ENCODE peak calls at places on chromosome 7, in eight cellular contexts. E is AG04449, I is WERI-Rb-1, A is fibroblast of villous mesenchyme, O is Calu3, S is GM13977, M is psoas muscle, L is neural progenitor cell. X is an unnamed sample.

GRCh38 chr7:130070900-130071622 is 727 bp downstream of the KLHDC10 start:
- DNase-seq in E (no peak), I (no peak), A (peak; percentile 29), O (no peak), S (peak; percentile 16), M (no peak), L (peak; percentile 29), X (no peak)

GRCh38 chr7:14021069-14021468 is 31.6 kb upstream of the ETV1 start:
- DNase-seq in E (peak; percentile 2), I (no peak), A (no peak), O (peak; percentile 37), S (no peak), M (no peak), L (no peak), X (no peak)

GRCh38 chr7:140638311-140638791 is 2.3 kb downstream of the DENND2A start:
- DNase-seq in E (no peak), I (peak; percentile 30), A (peak; percentile 91), O (no peak), S (no peak), M (peak; percentile 54), L (peak; percentile 63), X (peak; percentile 75)

GRCh38 chr7:131471605-131472004 is 84.8 kb downstream of the PODXL start:
- DNase-seq in E (no peak), I (no peak), A (no peak), O (no peak), S (no peak), M (peak; percentile 19), L (no peak), X (no peak)

GRCh38 chr7:158956805-158957506 is 100.6 kb downstream of the DYNC2I1 start:
- DNase-seq in E (no peak), I (no peak), A (no peak), O (no peak), S (no peak), M (no peak), L (no peak), X (no peak)

GRCh38 chr7:12291870-12292269 is 80.8 kb downstream of the TMEM106B start:
- DNase-seq in E (no peak), I (no peak), A (peak; percentile 14), O (no peak), S (no peak), M (no peak), L (no peak), X (no peak)

GRCh38 chr7:102140952-102141370 is 145.7 kb upstream of the SH2B2 start:
- DNase-seq in E (no peak), I (no peak), A (no peak), O (no peak), S (no peak), M (no peak), L (no peak), X (no peak)

GRCh38 chr7:158141806-158142518 is 445.7 kb downstream of the PTPRN2 start:
- DNase-seq in E (no peak), I (no peak), A (no peak), O (no peak), S (no peak), M (no peak), L (no peak), X (no peak)

GRCh38 chr7:26090927-26091519 is 61.0 kb upstream of the NFE2L3 start:
- DNase-seq in E (peak; percentile 26), I (no peak), A (peak; percentile 77), O (peak; percentile 27), S (peak; percentile 48), M (no peak), L (peak; percentile 84), X (peak; percentile 41)

GRCh38 chr7:3092468-3092867 is 48.8 kb upstream of the CARD11 start:
- DNase-seq in E (no peak), I (no peak), A (no peak), O (no peak), S (peak; percentile 73), M (peak; percentile 59), L (no peak), X (no peak)

GRCh38 chr7:72345208-72345727 is 66.9 kb downstream of the CALN1 start:
- DNase-seq in E (no peak), I (no peak), A (no peak), O (no peak), S (no peak), M (no peak), L (no peak), X (no peak)

GRCh38 chr7:12647364-12648219 is 39.8 kb upstream of the ARL4A start:
- DNase-seq in E (no peak), I (no peak), A (peak; percentile 79), O (peak; percentile 81), S (no peak), M (no peak), L (no peak), X (no peak)

GRCh38 chr7:139471740-139472353 is 11.6 kb downstream of the KLRG2 start:
- DNase-seq in E (no peak), I (peak; percentile 66), A (peak; percentile 41), O (no peak), S (no peak), M (no peak), L (peak; percentile 71), X (no peak)

GRCh38 chr7:52719677-52720076 is 315.8 kb upstream of the POM121L12 start:
- DNase-seq in E (no peak), I (no peak), A (no peak), O (no peak), S (no peak), M (no peak), L (no peak), X (no peak)

GRCh38 chr7:39592586-39592985 is 26.4 kb downstream of the YAE1 start:
- DNase-seq in E (no peak), I (no peak), A (peak; percentile 72), O (no peak), S (no peak), M (no peak), L (no peak), X (no peak)

GRCh38 chr7:102967798-102968197 is 55.0 kb downstream of the LRRC17 start:
- DNase-seq in E (peak; percentile 23), I (no peak), A (peak; percentile 73), O (no peak), S (no peak), M (no peak), L (no peak), X (no peak)

GRCh38 chr7:71005109-71005508 is 126.8 kb upstream of the GALNT17 start:
- DNase-seq in E (no peak), I (no peak), A (no peak), O (no peak), S (no peak), M (no peak), L (no peak), X (no peak)

GRCh38 chr7:157573244-157573643 is 236.4 kb downstream of the DNAJB6 start:
- DNase-seq in E (no peak), I (no peak), A (no peak), O (no peak), S (no peak), M (no peak), L (no peak), X (no peak)

GRCh38 chr7:155183655-155184054 is 113.5 kb downstream of the HTR5A start:
- DNase-seq in E (no peak), I (no peak), A (no peak), O (no peak), S (no peak), M (no peak), L (no peak), X (no peak)

GRCh38 chr7:23098460-23098859 is 7.1 kb upstream of the KLHL7 start:
- DNase-seq in E (no peak), I (no peak), A (no peak), O (no peak), S (no peak), M (no peak), L (no peak), X (no peak)

GRCh38 chr7:23098029-23098428 is 7.6 kb upstream of the KLHL7 start:
- DNase-seq in E (no peak), I (no peak), A (no peak), O (no peak), S (no peak), M (no peak), L (no peak), X (no peak)

GRCh38 chr7:23105086-23105643 is 420 bp upstream of the KLHL7 start:
- DNase-seq in E (no peak), I (no peak), A (no peak), O (no peak), S (peak; percentile 23), M (no peak), L (no peak), X (no peak)

GRCh38 chr7:23105644-23106490 is at the start of gene KLHL7:
- DNase-seq in E (no peak), I (peak; percentile 96), A (peak; percentile 92), O (peak; percentile 99), S (peak; percentile 91), M (peak; percentile 98), L (peak; percentile 98), X (peak; percentile 69)

GRCh38 chr7:23100697-23101096 is 4.9 kb upstream of the KLHL7 start:
- DNase-seq in E (no peak), I (peak; percentile 52), A (no peak), O (no peak), S (no peak), M (no peak), L (peak; percentile 48), X (no peak)
- TF ChIP-seq CTCF in E (no peak), I (peak; percentile 73), A (no peak), O (no peak), S (no peak), M (no peak), L (peak; percentile 48), X (no peak)

GRCh38 chr7:93861325-93861949 is 29.1 kb downstream of the TFPI2 start:
- DNase-seq in E (no peak), I (no peak), A (no peak), O (no peak), S (no peak), M (no peak), L (no peak), X (no peak)
- TF ChIP-seq CTCF in E (no peak), I (no peak), A (peak; percentile 29), O (no peak), S (no peak), M (peak; percentile 18), L (peak; percentile 48), X (no peak)

GRCh38 chr7:1045038-1045726 is 836 bp downstream of the GPR146 start:
- DNase-seq in E (no peak), I (no peak), A (no peak), O (no peak), S (no peak), M (no peak), L (no peak), X (no peak)
- TF ChIP-seq CTCF in E (no peak), I (no peak), A (no peak), O (no peak), S (no peak), M (no peak), L (no peak), X (no peak)

DNA sequence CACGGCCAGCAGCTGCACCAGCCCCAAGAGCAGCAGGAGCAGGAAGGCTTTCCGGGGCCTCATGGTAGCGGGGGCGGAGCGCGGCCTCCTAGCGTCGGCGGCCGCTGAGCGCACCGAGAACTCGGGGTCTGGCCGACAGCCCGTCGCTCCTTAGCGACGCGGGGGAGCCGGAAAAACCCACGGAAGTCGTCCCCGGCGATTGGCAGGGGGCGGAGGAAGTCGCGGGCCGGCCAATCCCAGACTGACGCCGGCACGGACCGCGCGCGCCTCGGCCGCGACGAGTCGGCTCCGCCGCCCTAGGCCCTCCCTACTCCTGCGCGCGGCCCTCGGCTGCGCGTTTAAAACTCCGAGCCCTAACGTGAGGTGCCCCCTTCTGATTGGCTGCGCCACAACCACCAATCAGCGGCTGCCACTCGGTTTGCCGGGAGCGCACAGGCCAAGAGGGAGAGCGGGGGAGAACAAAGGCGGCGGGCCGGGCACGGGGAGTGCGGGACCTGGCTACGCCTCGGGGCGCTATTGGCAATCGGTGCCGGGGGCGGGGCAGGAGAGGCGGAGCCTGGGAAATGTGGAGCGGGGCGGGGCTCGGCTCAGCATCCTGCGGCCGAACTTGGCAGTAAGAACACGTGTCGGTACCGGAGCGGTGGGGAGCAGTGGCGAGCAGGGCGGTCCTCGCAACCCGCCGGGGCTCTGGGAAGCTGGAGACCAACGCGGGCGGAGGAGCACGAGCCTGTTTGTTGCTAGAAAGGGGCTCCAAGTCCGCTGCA is at the start of gene PDIA4:
- DNase-seq in E (peak; percentile 92), I (peak; percentile 100), A (peak; percentile 100), O (peak; percentile 100), S (peak; percentile 99), M (peak; percentile 100), L (peak; percentile 99), X (peak; percentile 98)
- TF ChIP-seq CTCF in E (peak; percentile 43), I (peak; percentile 20), A (no peak), O (peak; percentile 26), S (no peak), M (peak; percentile 34), L (peak; percentile 37), X (no peak)

X was measured in AG09319.